ENCODE peak calls at places on chromosomes 7 and 10, in five cellular contexts. F, W, R, S and G are unnamed samples. For H3K4me1, the result is how much of the 10 kb centered on the place peaks cover.

GRCh38 chr7:105261689-105262088 is 127.0 kb downstream of the SRPK2 start:
- DNase-seq in F (no peak), W (no peak), R (no peak), S (no peak), G (no peak)

GRCh38 chr7:13262929-13263530 is 575.6 kb downstream of the ARL4A start:
- DNase-seq in R (no peak), W (peak), S (no peak), F (no peak), G (peak)

GRCh38 chr7:132112632-132113031 is 463.6 kb downstream of the PLXNA4 start:
- DNase-seq in W (no peak), S (no peak), R (no peak), F (no peak), G (no peak)

GRCh38 chr7:109763611-109764010 is 1193.9 kb downstream of the DNAJB9 start:
- DNase-seq in R (no peak), W (no peak), F (no peak), S (no peak), G (no peak)

GRCh38 chr7:157760004-157760730 is 423.4 kb downstream of the DNAJB6 start:
- DNase-seq in S (no peak), F (no peak), R (no peak), W (peak), G (peak)

GRCh38 chr7:116560021-116560970 is 35.5 kb downstream of the CAV1 start:
- DNase-seq in R (no peak), S (no peak), W (no peak), F (peak), G (no peak)

GRCh38 chr10:94093286-94093905 is 99.7 kb downstream of the PLCE1 start:
- DNase-seq in W (no peak), S (no peak), F (no peak), R (no peak), G (no peak)

GRCh38 chr10:103916254-103916653 is 1.7 kb downstream of the STN1 start:
- DNase-seq in S (no peak), F (peak), R (no peak), W (no peak), G (no peak)

GRCh38 chr7:67438913-67439312 is 442.3 kb downstream of the TYW1 start:
- DNase-seq in W (no peak), S (no peak), F (no peak), R (no peak), G (no peak)

GRCh38 chr7:158052381-158053095 is 535.1 kb downstream of the PTPRN2 start:
- DNase-seq in R (no peak), F (no peak), S (no peak), W (no peak), G (no peak)

GRCh38 chr7:30970594-30971094 is 6.9 kb downstream of the GHRHR start:
- DNase-seq in S (no peak), W (peak), F (no peak), R (no peak), G (no peak)

GRCh38 chr7:437293-438280 is 82.1 kb downstream of the PDGFA start:
- DNase-seq in S (no peak), F (no peak), R (no peak), W (no peak), G (no peak)

GRCh38 chr7:94907420-94908203 is at the start of gene PPP1R9A:
- DNase-seq in S (peak), R (no peak), F (peak), W (peak), G (no peak)

GRCh38 chr7:157402911-157403534 is 66.2 kb downstream of the DNAJB6 start:
- DNase-seq in W (no peak), S (no peak), R (no peak), F (no peak), G (no peak)

GRCh38 chr7:51019231-51019844 is 236.6 kb upstream of the GRB10 start:
- DNase-seq in W (no peak), F (no peak), S (no peak), R (no peak), G (no peak)

GRCh38 chr10:14772399-14772798 is 2.3 kb downstream of the FAM107B start:
- DNase-seq in S (no peak), F (no peak), W (no peak), R (no peak), G (no peak)

GRCh38 chr7:36441344-36442022 is 51.8 kb downstream of the ANLN start:
- DNase-seq in W (no peak), F (no peak), S (no peak), R (no peak), G (no peak)

GRCh38 chr7:139620676-139621344 is 97.3 kb downstream of the CLEC2L start:
- DNase-seq in S (no peak), R (peak), F (no peak), W (peak), G (peak)

GRCh38 chr7:144090667-144091066 is 4.6 kb downstream of the OR2A12 start:
- DNase-seq in F (no peak), S (no peak), W (no peak), R (no peak), G (no peak)

GRCh38 chr7:25073451-25073850 is 51.6 kb downstream of the CYCS start:
- DNase-seq in F (no peak), W (no peak), R (no peak), S (peak), G (no peak)

GRCh38 chr10:46233101-46233500 is 53.7 kb upstream of the ANTXRL start:
- DNase-seq in F (peak), W (no peak), S (no peak), R (no peak), G (no peak)

GRCh38 chr10:64086083-64086772 is 565.0 kb downstream of the REEP3 start:
- DNase-seq in W (no peak), F (no peak), S (no peak), R (no peak), G (no peak)

GRCh38 chr7:142898377-142899235 is 13.1 kb upstream of the TRPV6 start:
- DNase-seq in S (no peak), W (no peak), R (no peak), F (no peak), G (no peak)

GRCh38 chr7:155534691-155535090 is 11.7 kb downstream of the CNPY1 start:
- DNase-seq in W (no peak), R (no peak), S (no peak), F (no peak), G (no peak)

GRCh38 chr10:78389419-78389818 is 355.8 kb downstream of the RPS24 start:
- DNase-seq in W (no peak), F (no peak), R (no peak), S (no peak), G (no peak)

GRCh38 chr7:143286522-143286890 is 1.6 kb upstream of the CASP2 start:
- DNase-seq in S (no peak), R (no peak), W (no peak), F (no peak), G (no peak)

GRCh38 chr10:123134058-123134914 is 1.5 kb upstream of the HMX3 start:
- DNase-seq in W (no peak), F (no peak), S (no peak), R (no peak), G (no peak)

GRCh38 chr10:118002581-118002980 is 44.2 kb downstream of the RAB11FIP2 start:
- DNase-seq in S (no peak), R (no peak), F (no peak), W (no peak), G (no peak)

GRCh38 chr10:100325164-100325563 is 4.9 kb downstream of the PKD2L1 start:
- DNase-seq in F (no peak), S (no peak), R (no peak), W (no peak), G (no peak)

GRCh38 chr10:36172054-36172531 is 530.0 kb upstream of the FZD8 start:
- DNase-seq in S (no peak), F (no peak), W (no peak), R (no peak), G (no peak)

GRCh38 chr10:30063098-30063497 is 3.7 kb upstream of the JCAD start:
- DNase-seq in S (no peak), R (no peak), W (no peak), F (no peak), G (no peak)

GRCh38 chr10:97185326-97186058 is at the start of gene SLIT1:
- DNase-seq in S (no peak), W (peak), F (no peak), R (no peak), G (no peak)

GRCh38 chr7:30778246-30779025 is 7.2 kb downstream of the MINDY4 start:
- DNase-seq in F (peak), W (no peak), R (no peak), S (no peak), G (no peak)

GRCh38 chr10:57624856-57625592 is 642.7 kb downstream of the IPMK start:
- DNase-seq in W (no peak), R (no peak), S (no peak), F (no peak), G (no peak)

GRCh38 chr7:158309844-158310763 is 277.5 kb downstream of the PTPRN2 start:
- DNase-seq in W (no peak), F (no peak), S (no peak), R (no peak), G (no peak)

GRCh38 chr10:120646738-120647427 is 189.9 kb downstream of the PLPP4 start:
- DNase-seq in W (peak), S (no peak), F (no peak), R (no peak), G (no peak)
- H3K4me3 ChIP-seq in W (no peak), S (no peak), F (no peak), R (no peak), G (no peak)

GRCh38 chr7:130907439-130907838 is 173.4 kb upstream of the KLF14 start:
- DNase-seq in R (no peak), W (no peak), S (no peak), F (no peak), G (no peak)
- H3K27ac ChIP-seq in R (no peak), W (peak), S (no peak), F (no peak), G (no peak)

GRCh38 chr7:135977742-135978066 is 545 bp upstream of the MTPN start:
- DNase-seq in W (no peak), F (no peak), S (no peak), R (no peak), G (no peak)
- H3K4me1 ChIP-seq in W (under half), F (half or more), S (under half), R (half or more), G (under half)

GRCh38 chr7:101899616-101900015 is 82.2 kb downstream of the CUX1 start:
- DNase-seq in W (no peak), R (no peak), F (no peak), S (no peak), G (no peak)

GRCh38 chr7:101898019-101898575 is 80.7 kb downstream of the CUX1 start:
- DNase-seq in F (no peak), W (no peak), R (no peak), S (no peak), G (no peak)

GRCh38 chr7:101902680-101903504 is 85.5 kb downstream of the CUX1 start:
- DNase-seq in W (peak), F (no peak), S (no peak), R (no peak), G (no peak)

GRCh38 chr7:101901661-101902491 is 84.5 kb downstream of the CUX1 start:
- DNase-seq in F (no peak), S (no peak), R (no peak), W (no peak), G (no peak)

DNA sequence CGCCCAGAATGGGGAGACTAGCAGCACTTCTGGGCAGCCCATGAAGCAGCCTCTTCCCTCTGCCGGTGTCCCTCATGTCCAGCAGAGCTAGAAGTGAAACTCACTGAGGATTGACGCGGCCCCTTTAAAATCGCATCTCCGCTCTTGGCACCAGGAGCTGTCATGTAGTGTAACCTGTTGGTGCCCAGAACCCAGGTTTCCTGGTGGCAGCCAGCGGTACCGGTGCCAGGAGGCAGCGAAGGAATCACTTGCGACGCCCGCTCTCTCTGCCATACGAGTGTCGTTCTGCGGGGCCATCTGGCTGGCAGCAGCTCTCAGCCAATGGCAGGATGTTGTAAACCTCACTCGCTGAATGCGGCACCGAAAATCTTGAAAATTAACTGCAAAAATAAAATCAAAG is 82.7 kb downstream of the CUX1 start:
- DNase-seq in W (peak), F (peak), R (no peak), S (no peak), G (no peak)
- H3K4me3 ChIP-seq in W (peak), F (no peak), R (no peak), S (no peak), G (no peak)

GRCh38 chr7:82839063-82839462 is 323.6 kb downstream of the PCLO start:
- DNase-seq in W (no peak), S (no peak), R (no peak), F (no peak), G (no peak)
- H3K27ac ChIP-seq in W (peak), S (no peak), R (no peak), F (no peak), G (no peak)

GRCh38 chr7:137418841-137419240 is 75.3 kb upstream of the PTN start:
- DNase-seq in W (no peak), R (no peak), S (no peak), F (no peak), G (no peak)

GRCh38 chr7:137423321-137423720 is 79.8 kb upstream of the PTN start:
- DNase-seq in F (no peak), S (no peak), R (no peak), W (no peak), G (no peak)

GRCh38 chr7:137421389-137421788 is 77.9 kb upstream of the PTN start:
- DNase-seq in W (no peak), S (no peak), R (no peak), F (no peak), G (no peak)

DNA sequence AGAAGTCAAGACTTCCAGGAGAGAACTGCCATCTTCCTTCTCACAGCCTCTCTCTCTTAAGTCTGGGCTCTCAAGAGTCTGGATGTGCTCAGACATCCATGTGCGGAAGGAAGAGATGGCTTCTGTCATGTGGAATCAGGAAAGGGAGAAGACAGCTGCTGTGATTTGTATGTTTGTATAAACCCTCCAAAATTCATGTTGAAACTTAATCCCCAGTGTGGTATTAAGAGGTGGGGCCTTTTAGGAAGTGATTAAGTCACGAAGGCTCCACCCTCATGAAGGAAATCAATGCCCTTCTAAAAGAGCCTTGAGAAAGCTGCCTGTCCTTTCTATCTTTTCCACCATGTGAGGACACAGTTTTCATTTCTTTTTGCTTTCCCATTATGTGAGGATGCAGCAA is 73.9 kb upstream of the PTN start:
- DNase-seq in R (no peak), S (no peak), W (no peak), F (no peak), G (no peak)
- H3K4me1 ChIP-seq in R (under half), S (under half), W (under half), F (under half), G (under half)

GRCh38 chr7:151341357-151342101 is at the start of gene NUB1:
- DNase-seq in W (peak), R (peak), F (peak), S (peak), G (peak)

GRCh38 chr7:151340794-151341356 is 737 bp upstream of the NUB1 start:
- DNase-seq in F (no peak), R (no peak), S (no peak), W (no peak), G (no peak)

GRCh38 chr7:151342102-151342646 is 562 bp downstream of the NUB1 start:
- DNase-seq in S (no peak), F (no peak), W (no peak), R (no peak), G (peak)

GRCh38 chr7:151343516-151343915 is 1.9 kb downstream of the NUB1 start:
- DNase-seq in F (no peak), R (no peak), W (no peak), S (no peak), G (no peak)

DNA sequence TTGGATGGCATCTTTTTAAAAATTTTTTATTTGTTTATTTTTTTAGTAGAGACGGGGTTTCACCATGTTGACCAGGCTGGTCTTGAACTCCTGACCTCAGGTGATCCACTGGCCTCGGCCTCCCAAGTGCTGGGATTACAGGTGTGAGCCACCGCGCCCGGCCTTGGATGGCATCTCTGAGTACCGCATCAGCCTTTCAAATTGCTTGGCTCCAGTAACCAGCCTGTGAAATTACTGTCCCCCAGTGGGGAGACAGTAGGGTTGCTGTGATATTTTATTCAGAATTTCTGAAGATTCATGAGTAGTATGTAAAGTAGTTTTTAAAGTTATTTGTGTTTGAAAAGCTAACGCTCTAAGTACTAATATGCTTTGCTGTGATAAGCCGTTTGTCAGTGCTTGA is 1.2 kb downstream of the NUB1 start:
- DNase-seq in F (no peak), S (no peak), R (no peak), W (peak), G (no peak)
- H3K4me3 ChIP-seq in F (peak), S (peak), R (peak), W (peak), G (peak)

DNA sequence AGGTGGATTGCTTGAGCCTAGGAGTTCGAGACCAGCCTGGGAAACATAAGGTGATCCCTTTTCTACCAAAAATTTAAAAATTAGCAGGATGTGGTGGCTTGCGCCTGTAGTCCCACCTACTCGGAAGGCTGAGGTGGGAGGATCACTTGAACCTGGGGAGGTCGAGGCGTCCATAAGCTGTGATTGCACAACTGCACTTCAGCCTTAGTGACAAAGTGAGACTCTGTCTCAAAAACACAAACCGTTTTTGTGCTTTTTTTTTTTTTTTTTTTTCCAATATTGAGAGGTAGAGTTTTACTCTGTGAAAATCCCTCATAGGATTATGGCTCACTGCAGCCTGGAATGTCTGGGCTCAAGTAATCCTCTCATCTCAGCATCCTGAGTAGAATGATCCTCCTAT is 14.1 kb downstream of the CCAR1 start:
- DNase-seq in W (no peak), F (no peak), S (no peak), R (no peak), G (no peak)
- H3K27ac ChIP-seq in W (no peak), F (no peak), S (no peak), R (no peak), G (no peak)

DNA sequence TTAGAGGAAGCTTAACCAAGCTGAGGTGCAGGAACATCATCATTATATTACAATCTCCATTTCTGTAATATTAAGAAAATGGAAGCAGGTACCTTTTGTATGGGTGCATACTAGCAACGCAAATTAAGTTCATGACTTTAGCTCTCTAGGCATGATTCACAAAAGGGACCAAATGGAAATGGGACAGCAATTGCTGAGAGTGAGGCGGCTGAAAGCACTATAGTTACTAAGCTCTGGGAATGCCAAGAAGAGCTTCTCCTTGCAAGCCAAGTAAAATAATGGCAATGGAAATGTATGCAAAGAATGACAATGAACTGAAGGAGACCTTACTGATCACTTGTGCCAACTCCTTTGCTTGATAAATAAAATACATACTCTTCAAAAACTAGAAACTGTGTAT is 36.2 kb upstream of the RNF148 start:
- DNase-seq in S (no peak), F (no peak), R (no peak), W (no peak), G (no peak)
- H3K4me1 ChIP-seq in S (under half), F (under half), R (under half), W (under half), G (under half)

GRCh38 chr10:44897049-44897448 is 14.1 kb upstream of the TMEM72 start:
- DNase-seq in S (no peak), R (no peak), W (no peak), F (no peak), G (no peak)
- H3K4me3 ChIP-seq in S (no peak), R (no peak), W (no peak), F (no peak), G (no peak)